ENCODE peak calls at places on chromosomes 2 and 18, in four cellular contexts. B is PC-9; J is left ventricle myocardium inferior; D is CD4-positive, alpha-beta T cell. G is an unnamed sample.

GRCh38 chr2:67400560-67401464 is 3.7 kb downstream of the ETAA1 start:
- DNase-seq in B (no peak), D (no peak), J (no peak), G (no peak)

GRCh38 chr2:236051803-236052202 is 116.4 kb downstream of the GBX2 start:
- DNase-seq in B (no peak), D (no peak), J (no peak), G (no peak)

GRCh38 chr18:9364242-9364641 is 29.7 kb downstream of the TWSG1 start:
- DNase-seq in D (no peak), B (peak), J (no peak), G (no peak)

GRCh38 chr18:11064106-11064505 is 85.3 kb downstream of the PIEZO2 start:
- DNase-seq in B (no peak), D (no peak), J (no peak), G (no peak)

GRCh38 chr2:10303174-10303633 is 500 bp downstream of the HPCAL1 start:
- DNase-seq in B (no peak), D (no peak), J (no peak), G (no peak)

GRCh38 chr18:41324934-41325333 is 630.1 kb upstream of the PIK3C3 start:
- DNase-seq in J (no peak), B (no peak), D (no peak), G (no peak)

GRCh38 chr18:908631-909621 is 4.3 kb downstream of the ADCYAP1 start:
- DNase-seq in J (no peak), B (no peak), D (no peak), G (no peak)

GRCh38 chr18:12652861-12653401 is 5.0 kb downstream of the SPIRE1 start:
- DNase-seq in D (no peak), J (no peak), B (no peak), G (no peak)

GRCh38 chr2:229920011-229920781 is 1.6 kb downstream of the TRIP12 start:
- DNase-seq in J (no peak), B (no peak), D (peak), G (peak)

DNA sequence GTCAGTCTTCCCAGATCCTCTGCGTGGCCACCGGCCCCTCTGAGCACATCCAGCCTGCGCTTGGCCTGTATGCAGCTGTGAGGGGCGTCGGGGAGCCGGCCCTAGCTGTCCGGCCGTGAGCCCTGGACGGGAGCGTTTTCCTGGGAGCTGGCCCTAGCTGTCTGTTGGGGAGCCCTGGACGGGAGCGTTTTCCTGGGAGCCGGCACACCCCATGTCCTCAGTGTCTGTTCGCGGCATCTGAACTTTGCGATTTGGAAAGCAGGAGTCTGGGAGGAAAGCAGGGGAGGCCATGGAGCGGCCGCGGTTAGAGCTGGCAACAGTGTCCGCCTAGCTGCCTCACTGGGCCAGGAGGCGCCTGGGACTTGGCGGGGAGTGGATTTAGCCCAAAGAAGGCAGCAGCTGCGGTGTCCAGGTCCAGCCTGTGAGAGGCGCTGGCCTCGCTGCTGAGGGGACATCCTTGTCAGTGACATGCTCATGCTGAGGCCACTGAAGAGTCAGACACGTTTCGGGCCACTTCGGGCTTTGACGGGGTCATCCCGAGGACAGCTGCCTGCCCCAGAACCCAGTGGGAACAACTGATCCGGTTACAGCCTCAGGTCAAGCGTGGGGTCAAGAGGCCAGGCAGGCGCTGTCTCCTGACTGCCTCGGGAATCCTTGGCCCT is 75.8 kb downstream of the KCNG2 start:
- DNase-seq in D (no peak), B (no peak), J (no peak), G (no peak)
- TF ChIP-seq CTCF in D (no peak), B (no peak), J (no peak), G (no peak)

GRCh38 chr2:202883987-202884675 is 12.6 kb upstream of the ICA1L start:
- DNase-seq in B (no peak), J (no peak), D (no peak), G (no peak)
- TF ChIP-seq CTCF in B (no peak), J (no peak), D (no peak), G (no peak)

DNA sequence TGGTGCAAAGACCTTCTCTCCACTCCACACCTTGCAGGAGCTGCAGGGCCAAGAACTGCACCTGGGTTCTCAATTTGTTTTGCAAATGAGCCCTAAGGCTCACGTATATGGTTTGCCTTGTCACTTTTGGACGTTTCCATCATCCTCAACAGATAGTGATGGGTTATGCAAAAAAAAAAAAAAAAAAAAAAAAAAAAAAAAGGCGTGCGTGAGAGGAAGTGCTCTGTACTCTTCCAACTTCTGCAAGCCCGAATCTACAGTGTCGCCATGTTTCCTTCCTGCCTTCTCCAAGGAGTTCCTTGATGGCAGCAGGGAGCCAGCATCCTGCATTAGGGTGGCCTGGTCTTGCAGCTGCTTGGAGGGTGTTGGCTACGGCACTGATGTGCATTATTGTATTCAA is 4.0 kb upstream of the INHBB start:
- DNase-seq in B (no peak), D (no peak), J (no peak), G (no peak)
- TF ChIP-seq CTCF in B (no peak), D (no peak), J (no peak), G (no peak)

GRCh38 chr2:63078852-63079606 is 28.4 kb downstream of the OTX1 start:
- DNase-seq in J (no peak), D (no peak), B (no peak), G (no peak)
- TF ChIP-seq CTCF in J (peak), D (no peak), B (peak), G (no peak)

DNA sequence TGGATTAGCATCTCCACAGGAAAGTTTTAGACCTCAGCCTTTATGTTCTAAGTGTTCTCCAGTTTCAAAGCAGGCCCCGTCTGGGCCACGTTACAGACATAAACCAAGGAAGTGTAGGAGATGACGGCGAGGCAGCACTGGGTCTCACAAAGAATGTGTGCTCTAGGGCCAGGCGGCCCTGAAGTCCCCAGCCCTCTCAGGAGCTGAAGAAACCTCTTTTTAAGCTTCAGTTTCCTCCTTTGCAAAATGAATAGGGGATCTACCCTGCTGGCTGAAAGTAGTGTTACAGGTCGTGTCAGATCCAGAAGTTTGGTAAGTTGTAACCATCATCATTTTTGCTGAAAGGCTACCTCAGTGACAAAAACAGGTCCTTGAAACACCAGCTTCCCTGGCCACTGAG is 81.7 kb downstream of the SPRED2 start:
- DNase-seq in J (no peak), B (no peak), D (no peak), G (no peak)
- TF ChIP-seq CTCF in J (peak), B (peak), D (no peak), G (no peak)

DNA sequence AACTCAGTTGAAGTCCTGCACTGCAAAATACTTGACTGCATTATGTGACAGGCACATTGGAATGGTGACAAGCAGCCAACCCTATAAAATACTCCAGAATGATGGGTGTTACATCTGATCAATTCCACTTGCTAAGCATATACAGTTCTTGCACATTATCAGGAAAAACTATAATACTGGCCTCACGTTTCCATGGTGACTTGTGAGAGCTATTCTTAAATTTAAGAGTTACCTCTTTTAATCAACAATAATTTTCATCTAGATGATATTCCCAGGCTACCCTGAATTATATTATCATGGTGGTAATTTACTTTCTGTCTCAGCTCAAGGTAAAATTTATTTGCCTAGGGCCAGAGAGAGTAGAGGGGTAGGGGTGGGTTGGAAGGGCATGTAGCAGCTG is 132.3 kb upstream of the PGAP1 start:
- DNase-seq in J (no peak), B (no peak), D (no peak), G (no peak)
- TF ChIP-seq CTCF in J (no peak), B (no peak), D (no peak), G (no peak)

GRCh38 chr2:168054657-168055056 is 192.7 kb downstream of the STK39 start:
- DNase-seq in B (no peak), D (no peak), J (no peak), G (no peak)
- TF ChIP-seq CTCF in B (no peak), D (no peak), J (no peak), G (no peak)

GRCh38 chr18:55587341-55588000 is 521 bp downstream of the TCF4 start:
- DNase-seq in B (no peak), D (no peak), J (peak), G (no peak)

GRCh38 chr18:55592106-55592505 is 4.1 kb upstream of the TCF4 start:
- DNase-seq in B (no peak), D (no peak), J (no peak), G (no peak)

GRCh38 chr18:55588876-55589595 is 1.0 kb upstream of the TCF4 start:
- DNase-seq in J (no peak), D (no peak), B (no peak), G (no peak)

GRCh38 chr18:55588001-55588875 is at the start of gene TCF4:
- DNase-seq in B (peak), D (no peak), J (peak), G (peak)

GRCh38 chr18:55589625-55590291 is 1.8 kb upstream of the TCF4 start:
- DNase-seq in J (peak), B (peak), D (peak), G (peak)
- TF ChIP-seq CTCF in J (no peak), B (no peak), D (no peak), G (no peak)

G was measured in activated B cell treated with CpG ODN at 0.5 μM for 24 hours.